ENCODE peak calls at places on chromosomes 2 and 18, in five cellular contexts. One of them, this sample, is unnamed.

GRCh38 chr2:219475697-219476604 is 22.7 kb upstream of the GMPPA start:
- DNase-seq in epithelial cell of esophagus: peak; percentile 61
- DNase-seq in stimulated activated CD8-positive, alpha-beta memory T cell treated with anti-CD3 and anti-CD28 coated beads, Interleukin-15, amount 100 ng/mL, for 24 hours: peak; percentile 48
- DNase-seq in AG09319: no peak
- DNase-seq in germinal center: peak; percentile 59
- DNase-seq in this sample: no peak

GRCh38 chr2:238352361-238352760 is 32.0 kb downstream of the TRAF3IP1 start:
- DNase-seq in epithelial cell of esophagus: no peak
- DNase-seq in stimulated activated CD8-positive, alpha-beta memory T cell treated with anti-CD3 and anti-CD28 coated beads, Interleukin-15, amount 100 ng/mL, for 24 hours: no peak
- DNase-seq in AG09319: no peak
- DNase-seq in germinal center: no peak
- DNase-seq in this sample: no peak

GRCh38 chr2:5725072-5725471 is 32.9 kb downstream of the SOX11 start:
- DNase-seq in epithelial cell of esophagus: no peak
- DNase-seq in stimulated activated CD8-positive, alpha-beta memory T cell treated with anti-CD3 and anti-CD28 coated beads, Interleukin-15, amount 100 ng/mL, for 24 hours: no peak
- DNase-seq in AG09319: no peak
- DNase-seq in germinal center: no peak
- DNase-seq in this sample: no peak

GRCh38 chr18:39389800-39390379 is 1824.3 kb upstream of the CELF4 start:
- DNase-seq in epithelial cell of esophagus: no peak
- DNase-seq in stimulated activated CD8-positive, alpha-beta memory T cell treated with anti-CD3 and anti-CD28 coated beads, Interleukin-15, amount 100 ng/mL, for 24 hours: no peak
- DNase-seq in AG09319: no peak
- DNase-seq in germinal center: no peak
- DNase-seq in this sample: no peak

GRCh38 chr2:55452879-55453278 is 33.2 kb upstream of the CCDC88A start:
- DNase-seq in epithelial cell of esophagus: no peak
- DNase-seq in stimulated activated CD8-positive, alpha-beta memory T cell treated with anti-CD3 and anti-CD28 coated beads, Interleukin-15, amount 100 ng/mL, for 24 hours: no peak
- DNase-seq in AG09319: no peak
- DNase-seq in germinal center: no peak
- DNase-seq in this sample: no peak

GRCh38 chr18:3177902-3178687 is 41.7 kb downstream of the MYOM1 start:
- DNase-seq in epithelial cell of esophagus: no peak
- DNase-seq in stimulated activated CD8-positive, alpha-beta memory T cell treated with anti-CD3 and anti-CD28 coated beads, Interleukin-15, amount 100 ng/mL, for 24 hours: no peak
- DNase-seq in AG09319: no peak
- DNase-seq in germinal center: peak; percentile 71
- DNase-seq in this sample: no peak

GRCh38 chr18:66495844-66496243 is 108.0 kb downstream of the CDH19 start:
- DNase-seq in epithelial cell of esophagus: peak; percentile 79
- DNase-seq in stimulated activated CD8-positive, alpha-beta memory T cell treated with anti-CD3 and anti-CD28 coated beads, Interleukin-15, amount 100 ng/mL, for 24 hours: no peak
- DNase-seq in AG09319: no peak
- DNase-seq in germinal center: no peak
- DNase-seq in this sample: no peak

GRCh38 chr2:207991944-207992343 is 33.4 kb downstream of the PLEKHM3 start:
- DNase-seq in epithelial cell of esophagus: no peak
- DNase-seq in stimulated activated CD8-positive, alpha-beta memory T cell treated with anti-CD3 and anti-CD28 coated beads, Interleukin-15, amount 100 ng/mL, for 24 hours: no peak
- DNase-seq in AG09319: no peak
- DNase-seq in germinal center: no peak
- DNase-seq in this sample: no peak

GRCh38 chr2:157438907-157439791 is 4.7 kb downstream of the CYTIP start:
- DNase-seq in epithelial cell of esophagus: no peak
- DNase-seq in stimulated activated CD8-positive, alpha-beta memory T cell treated with anti-CD3 and anti-CD28 coated beads, Interleukin-15, amount 100 ng/mL, for 24 hours: no peak
- DNase-seq in AG09319: no peak
- DNase-seq in germinal center: no peak
- DNase-seq in this sample: peak; percentile 52

GRCh38 chr18:69328086-69328485 is 72.6 kb upstream of the DOK6 start:
- DNase-seq in epithelial cell of esophagus: no peak
- DNase-seq in stimulated activated CD8-positive, alpha-beta memory T cell treated with anti-CD3 and anti-CD28 coated beads, Interleukin-15, amount 100 ng/mL, for 24 hours: no peak
- DNase-seq in AG09319: no peak
- DNase-seq in germinal center: no peak
- DNase-seq in this sample: no peak

GRCh38 chr2:178093471-178093870 is 18.8 kb upstream of the RBM45 start:
- DNase-seq in epithelial cell of esophagus: no peak
- DNase-seq in stimulated activated CD8-positive, alpha-beta memory T cell treated with anti-CD3 and anti-CD28 coated beads, Interleukin-15, amount 100 ng/mL, for 24 hours: no peak
- DNase-seq in AG09319: no peak
- DNase-seq in germinal center: no peak
- DNase-seq in this sample: no peak

GRCh38 chr2:20177556-20178403 is 47.1 kb downstream of the SDC1 start:
- DNase-seq in epithelial cell of esophagus: peak; percentile 42
- DNase-seq in stimulated activated CD8-positive, alpha-beta memory T cell treated with anti-CD3 and anti-CD28 coated beads, Interleukin-15, amount 100 ng/mL, for 24 hours: no peak
- DNase-seq in AG09319: no peak
- DNase-seq in germinal center: no peak
- DNase-seq in this sample: no peak

GRCh38 chr2:181070834-181071200 is 90.4 kb downstream of the UBE2E3 start:
- DNase-seq in epithelial cell of esophagus: no peak
- DNase-seq in stimulated activated CD8-positive, alpha-beta memory T cell treated with anti-CD3 and anti-CD28 coated beads, Interleukin-15, amount 100 ng/mL, for 24 hours: no peak
- DNase-seq in AG09319: no peak
- DNase-seq in germinal center: no peak
- DNase-seq in this sample: no peak

GRCh38 chr2:200406379-200406778 is 99.9 kb downstream of the SPATS2L start:
- DNase-seq in epithelial cell of esophagus: no peak
- DNase-seq in stimulated activated CD8-positive, alpha-beta memory T cell treated with anti-CD3 and anti-CD28 coated beads, Interleukin-15, amount 100 ng/mL, for 24 hours: no peak
- DNase-seq in AG09319: no peak
- DNase-seq in germinal center: no peak
- DNase-seq in this sample: no peak

GRCh38 chr2:238502088-238502810 is 75.5 kb downstream of the ASB1 start:
- DNase-seq in epithelial cell of esophagus: no peak
- DNase-seq in stimulated activated CD8-positive, alpha-beta memory T cell treated with anti-CD3 and anti-CD28 coated beads, Interleukin-15, amount 100 ng/mL, for 24 hours: no peak
- DNase-seq in AG09319: no peak
- DNase-seq in germinal center: no peak
- DNase-seq in this sample: no peak

GRCh38 chr2:118089015-118089800 is 937 bp downstream of the INSIG2 start:
- DNase-seq in epithelial cell of esophagus: peak; percentile 55
- DNase-seq in stimulated activated CD8-positive, alpha-beta memory T cell treated with anti-CD3 and anti-CD28 coated beads, Interleukin-15, amount 100 ng/mL, for 24 hours: no peak
- DNase-seq in AG09319: no peak
- DNase-seq in germinal center: peak; percentile 18
- DNase-seq in this sample: no peak

GRCh38 chr2:226074391-226074790 is 674.9 kb downstream of the NYAP2 start:
- DNase-seq in epithelial cell of esophagus: no peak
- DNase-seq in stimulated activated CD8-positive, alpha-beta memory T cell treated with anti-CD3 and anti-CD28 coated beads, Interleukin-15, amount 100 ng/mL, for 24 hours: no peak
- DNase-seq in AG09319: no peak
- DNase-seq in germinal center: no peak
- DNase-seq in this sample: no peak

GRCh38 chr2:36374586-36374985 is 19.0 kb downstream of the CRIM1 start:
- DNase-seq in epithelial cell of esophagus: peak; percentile 83
- DNase-seq in stimulated activated CD8-positive, alpha-beta memory T cell treated with anti-CD3 and anti-CD28 coated beads, Interleukin-15, amount 100 ng/mL, for 24 hours: no peak
- DNase-seq in AG09319: no peak
- DNase-seq in germinal center: no peak
- DNase-seq in this sample: no peak

GRCh38 chr2:162091325-162092007 is 17.5 kb upstream of the DPP4 start:
- DNase-seq in epithelial cell of esophagus: peak; percentile 46
- DNase-seq in stimulated activated CD8-positive, alpha-beta memory T cell treated with anti-CD3 and anti-CD28 coated beads, Interleukin-15, amount 100 ng/mL, for 24 hours: no peak
- DNase-seq in AG09319: no peak
- DNase-seq in germinal center: no peak
- DNase-seq in this sample: no peak

GRCh38 chr2:69779258-69779989 is 37.5 kb downstream of the ANXA4 start:
- DNase-seq in epithelial cell of esophagus: peak; percentile 76
- DNase-seq in stimulated activated CD8-positive, alpha-beta memory T cell treated with anti-CD3 and anti-CD28 coated beads, Interleukin-15, amount 100 ng/mL, for 24 hours: no peak
- DNase-seq in AG09319: no peak
- DNase-seq in germinal center: no peak
- DNase-seq in this sample: no peak

GRCh38 chr2:189337648-189338047 is 103.6 kb upstream of the WDR75 start:
- DNase-seq in epithelial cell of esophagus: peak; percentile 52
- DNase-seq in stimulated activated CD8-positive, alpha-beta memory T cell treated with anti-CD3 and anti-CD28 coated beads, Interleukin-15, amount 100 ng/mL, for 24 hours: no peak
- DNase-seq in AG09319: peak; percentile 85
- DNase-seq in germinal center: no peak
- DNase-seq in this sample: peak; percentile 46

GRCh38 chr2:68317971-68318685 is 1.6 kb downstream of the CNRIP1 start:
- DNase-seq in epithelial cell of esophagus: no peak
- DNase-seq in stimulated activated CD8-positive, alpha-beta memory T cell treated with anti-CD3 and anti-CD28 coated beads, Interleukin-15, amount 100 ng/mL, for 24 hours: no peak
- DNase-seq in AG09319: no peak
- DNase-seq in germinal center: no peak
- DNase-seq in this sample: no peak

GRCh38 chr2:137677466-137677865 is 286.8 kb upstream of the HNMT start:
- DNase-seq in epithelial cell of esophagus: peak; percentile 5
- DNase-seq in stimulated activated CD8-positive, alpha-beta memory T cell treated with anti-CD3 and anti-CD28 coated beads, Interleukin-15, amount 100 ng/mL, for 24 hours: no peak
- DNase-seq in AG09319: no peak
- DNase-seq in germinal center: no peak
- DNase-seq in this sample: no peak

GRCh38 chr18:10562773-10563160 is 36.9 kb downstream of the NAPG start:
- DNase-seq in epithelial cell of esophagus: no peak
- DNase-seq in stimulated activated CD8-positive, alpha-beta memory T cell treated with anti-CD3 and anti-CD28 coated beads, Interleukin-15, amount 100 ng/mL, for 24 hours: no peak
- DNase-seq in AG09319: no peak
- DNase-seq in germinal center: no peak
- DNase-seq in this sample: no peak

GRCh38 chr2:241200822-241201395 is 12.4 kb downstream of the ANO7 start:
- DNase-seq in epithelial cell of esophagus: no peak
- DNase-seq in stimulated activated CD8-positive, alpha-beta memory T cell treated with anti-CD3 and anti-CD28 coated beads, Interleukin-15, amount 100 ng/mL, for 24 hours: no peak
- DNase-seq in AG09319: no peak
- DNase-seq in germinal center: no peak
- DNase-seq in this sample: no peak

GRCh38 chr18:34659579-34660517 is 50.2 kb upstream of the DTNA start:
- DNase-seq in epithelial cell of esophagus: peak; percentile 93
- DNase-seq in stimulated activated CD8-positive, alpha-beta memory T cell treated with anti-CD3 and anti-CD28 coated beads, Interleukin-15, amount 100 ng/mL, for 24 hours: no peak
- DNase-seq in AG09319: peak; percentile 83
- DNase-seq in germinal center: no peak
- DNase-seq in this sample: peak; percentile 88

GRCh38 chr18:3402962-3403585 is 46.9 kb upstream of the TGIF1 start:
- DNase-seq in epithelial cell of esophagus: peak; percentile 40
- DNase-seq in stimulated activated CD8-positive, alpha-beta memory T cell treated with anti-CD3 and anti-CD28 coated beads, Interleukin-15, amount 100 ng/mL, for 24 hours: no peak
- DNase-seq in AG09319: no peak
- DNase-seq in germinal center: no peak
- DNase-seq in this sample: no peak

GRCh38 chr18:74116628-74117554 is 30.7 kb downstream of the FBXO15 start:
- DNase-seq in epithelial cell of esophagus: peak; percentile 46
- DNase-seq in stimulated activated CD8-positive, alpha-beta memory T cell treated with anti-CD3 and anti-CD28 coated beads, Interleukin-15, amount 100 ng/mL, for 24 hours: no peak
- DNase-seq in AG09319: peak; percentile 29
- DNase-seq in germinal center: no peak
- DNase-seq in this sample: peak; percentile 24

GRCh38 chr2:96353032-96353561 is 17.5 kb downstream of the NCAPH start:
- DNase-seq in epithelial cell of esophagus: peak; percentile 29
- DNase-seq in stimulated activated CD8-positive, alpha-beta memory T cell treated with anti-CD3 and anti-CD28 coated beads, Interleukin-15, amount 100 ng/mL, for 24 hours: no peak
- DNase-seq in AG09319: no peak
- DNase-seq in germinal center: no peak
- DNase-seq in this sample: no peak

GRCh38 chr2:33614190-33614589 is 15.1 kb upstream of the FAM98A start:
- DNase-seq in epithelial cell of esophagus: no peak
- DNase-seq in stimulated activated CD8-positive, alpha-beta memory T cell treated with anti-CD3 and anti-CD28 coated beads, Interleukin-15, amount 100 ng/mL, for 24 hours: no peak
- DNase-seq in AG09319: no peak
- DNase-seq in germinal center: no peak
- DNase-seq in this sample: no peak

GRCh38 chr2:100893753-100894530 is 74.0 kb downstream of the NPAS2 start:
- DNase-seq in epithelial cell of esophagus: no peak
- DNase-seq in stimulated activated CD8-positive, alpha-beta memory T cell treated with anti-CD3 and anti-CD28 coated beads, Interleukin-15, amount 100 ng/mL, for 24 hours: no peak
- DNase-seq in AG09319: no peak
- DNase-seq in germinal center: no peak
- DNase-seq in this sample: no peak

GRCh38 chr2:59462418-59463197 is 1090.8 kb downstream of the BCL11A start:
- DNase-seq in epithelial cell of esophagus: peak; percentile 3
- DNase-seq in stimulated activated CD8-positive, alpha-beta memory T cell treated with anti-CD3 and anti-CD28 coated beads, Interleukin-15, amount 100 ng/mL, for 24 hours: no peak
- DNase-seq in AG09319: no peak
- DNase-seq in germinal center: no peak
- DNase-seq in this sample: no peak

GRCh38 chr2:113818382-113818951 is 62.0 kb upstream of the SLC35F5 start:
- DNase-seq in epithelial cell of esophagus: peak; percentile 75
- DNase-seq in stimulated activated CD8-positive, alpha-beta memory T cell treated with anti-CD3 and anti-CD28 coated beads, Interleukin-15, amount 100 ng/mL, for 24 hours: no peak
- DNase-seq in AG09319: peak; percentile 96
- DNase-seq in germinal center: no peak
- DNase-seq in this sample: peak; percentile 99

GRCh38 chr2:231648579-231649174 is 56.0 kb downstream of the TEX44 start:
- DNase-seq in epithelial cell of esophagus: peak; percentile 71
- DNase-seq in stimulated activated CD8-positive, alpha-beta memory T cell treated with anti-CD3 and anti-CD28 coated beads, Interleukin-15, amount 100 ng/mL, for 24 hours: no peak
- DNase-seq in AG09319: no peak
- DNase-seq in germinal center: no peak
- DNase-seq in this sample: no peak

GRCh38 chr2:176729706-176730569 is 460.7 kb downstream of the MTX2 start:
- DNase-seq in epithelial cell of esophagus: no peak
- DNase-seq in stimulated activated CD8-positive, alpha-beta memory T cell treated with anti-CD3 and anti-CD28 coated beads, Interleukin-15, amount 100 ng/mL, for 24 hours: no peak
- DNase-seq in AG09319: no peak
- DNase-seq in germinal center: no peak
- DNase-seq in this sample: no peak

This sample was measured in AG09309.